ENCODE peak calls at places on chromosomes 11 and 22, in seven cellular contexts. Z is heart left ventricle, B is mucosa of descending colon, T is OCI-LY7, D is HFF-Myc, C is choroid plexus epithelial cell, Y is cardiac muscle cell. E is an unnamed sample.

GRCh38 chr11:43706631-43707030 is 26.1 kb downstream of the HSD17B12 start:
- DNase-seq in B (no peak), Z (no peak), D (no peak), Y (no peak), T (no peak), C (no peak), E (no peak)

GRCh38 chr11:18372187-18372586 is 22.2 kb upstream of the LDHA start:
- DNase-seq in T (no peak), C (no peak), Z (no peak), B (no peak), D (no peak), Y (no peak), E (no peak)

GRCh38 chr11:6482431-6482830 is 1.1 kb downstream of the TIMM10B start:
- DNase-seq in C (no peak), B (no peak), Z (no peak), Y (no peak), T (no peak), D (no peak), E (no peak)

GRCh38 chr11:120715239-120715638 is 203.7 kb downstream of the GRIK4 start:
- DNase-seq in C (peak), B (no peak), Z (no peak), D (no peak), T (peak), Y (peak), E (no peak)

GRCh38 chr11:134584706-134585445 is 172.8 kb upstream of the B3GAT1 start:
- DNase-seq in Y (no peak), Z (peak), T (no peak), C (no peak), B (peak), D (no peak), E (no peak)

GRCh38 chr11:123642435-123642834 is 12.0 kb downstream of the SCN3B start:
- DNase-seq in Z (no peak), T (no peak), D (no peak), C (no peak), B (no peak), Y (no peak), E (no peak)

GRCh38 chr11:36501236-36501635 is 8.8 kb downstream of the TRAF6 start:
- DNase-seq in T (no peak), B (no peak), Z (no peak), D (no peak), Y (peak), C (no peak), E (no peak)

GRCh38 chr11:88535916-88536547 is 198.5 kb upstream of the CTSC start:
- DNase-seq in B (no peak), Y (peak), T (no peak), D (peak), C (peak), Z (no peak), E (peak)

GRCh38 chr11:115939726-115940421 is 435.7 kb upstream of the CADM1 start:
- DNase-seq in Z (no peak), D (no peak), B (no peak), C (no peak), Y (no peak), T (peak), E (no peak)

GRCh38 chr22:31496007-31496734 is at the start of gene SFI1:
- DNase-seq in Z (peak), B (peak), D (peak), T (peak), Y (peak), C (peak), E (peak)

GRCh38 chr22:31497148-31497938 is 1.0 kb downstream of the SFI1 start:
- DNase-seq in B (no peak), C (no peak), D (no peak), Z (no peak), T (peak), Y (no peak), E (no peak)

GRCh38 chr22:31496735-31497146 is 405 bp downstream of the SFI1 start:
- DNase-seq in D (no peak), B (no peak), Z (peak), T (peak), Y (peak), C (no peak), E (no peak)

GRCh38 chr22:31504282-31504681 is 7.9 kb downstream of the SFI1 start:
- DNase-seq in C (peak), T (no peak), Z (no peak), B (no peak), Y (peak), D (no peak), E (no peak)

GRCh38 chr22:31501738-31502137 is 5.4 kb downstream of the SFI1 start:
- DNase-seq in C (no peak), T (no peak), Z (no peak), Y (no peak), B (no peak), D (no peak), E (no peak)
- TF ChIP-seq CTCF in C (no peak), T (no peak), Z (no peak), Y (no peak), B (no peak), D (no peak), E (no peak)

DNA sequence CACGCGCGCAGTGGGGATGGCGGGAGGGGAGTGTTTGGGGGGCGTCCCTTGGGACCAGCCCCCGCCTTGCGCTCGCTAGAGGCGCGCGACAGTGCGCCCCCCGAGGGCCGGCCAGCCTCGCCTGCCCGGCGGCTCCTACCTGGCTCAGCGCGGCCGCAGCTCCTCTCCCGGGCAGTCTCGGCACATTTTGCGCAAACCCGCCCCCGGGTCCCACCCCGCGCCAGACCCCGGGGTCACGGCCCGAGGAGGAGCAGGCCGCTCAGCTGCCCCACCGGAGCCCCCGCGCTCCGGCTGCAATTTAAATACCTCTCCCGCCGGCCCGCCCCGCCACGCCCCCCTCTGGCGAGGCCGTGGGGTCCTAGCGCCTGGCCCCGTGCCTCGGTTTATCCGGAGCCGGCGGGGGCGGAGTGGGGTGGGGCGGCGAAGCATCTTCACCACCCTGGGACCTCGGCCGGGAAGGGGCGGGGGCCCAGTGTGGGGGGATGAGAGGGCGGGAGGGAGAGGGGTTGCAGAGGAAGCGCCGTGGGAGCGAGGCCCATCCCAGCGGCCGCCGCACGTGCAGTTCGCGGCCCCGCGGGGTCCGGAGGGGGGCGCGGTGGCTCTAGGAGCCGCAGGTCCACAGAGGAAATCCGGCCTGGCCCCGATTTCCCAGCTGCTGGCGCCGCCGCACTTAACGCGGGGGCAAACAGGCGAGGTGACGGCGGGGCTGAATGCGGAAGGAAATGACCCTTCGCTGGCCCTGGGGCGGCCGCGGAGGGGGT is at the start of gene LRRC32:
- DNase-seq in C (peak), Y (peak), T (peak), Z (peak), D (no peak), B (peak), E (no peak)
- TF ChIP-seq CTCF in C (no peak), Y (no peak), T (peak), Z (peak), D (no peak), B (no peak), E (no peak)

GRCh38 chr11:5317301-5317700 is 6.8 kb downstream of the OR51B2 start:
- DNase-seq in Y (no peak), D (no peak), T (no peak), B (no peak), Z (no peak), C (peak), E (no peak)
- TF ChIP-seq CTCF in Y (no peak), D (no peak), T (no peak), B (no peak), Z (no peak), C (no peak), E (no peak)

GRCh38 chr11:66467034-66467659 is 442 bp downstream of the PELI3 start:
- DNase-seq in T (no peak), C (peak), Z (no peak), D (no peak), B (no peak), Y (peak), E (peak)
- TF ChIP-seq CTCF in T (peak), C (peak), Z (peak), D (no peak), B (peak), Y (peak), E (peak)

DNA sequence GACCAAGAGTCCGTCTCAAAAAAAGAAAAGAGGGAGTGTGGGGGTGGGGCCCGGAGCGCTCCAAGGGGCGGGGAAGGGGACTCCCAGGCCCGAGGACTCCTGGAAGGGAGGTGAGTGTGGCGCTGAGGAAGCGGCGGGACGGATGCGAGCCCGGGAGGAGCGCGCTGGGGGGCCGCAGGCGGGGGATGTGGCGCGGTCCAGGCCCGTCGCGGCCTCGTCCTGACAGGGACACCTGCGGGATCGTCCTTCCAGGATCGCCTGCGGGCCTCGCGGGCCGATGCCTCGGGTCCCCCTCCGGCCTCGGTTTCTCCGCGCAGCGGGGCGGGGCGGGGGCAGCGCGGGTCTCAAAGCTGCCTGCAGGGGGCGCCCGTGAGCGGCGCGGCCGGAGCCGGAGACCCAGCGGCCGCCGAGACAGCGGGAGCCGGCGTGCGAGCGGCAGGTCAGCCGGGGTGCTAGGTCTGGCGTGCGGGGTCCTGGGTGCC is 3.8 kb upstream of the ADORA2A start:
- DNase-seq in Y (peak), Z (peak), C (peak), B (peak), T (peak), D (no peak), E (peak)
- TF ChIP-seq CTCF in Y (peak), Z (peak), C (peak), B (peak), T (peak), D (peak), E (peak)

GRCh38 chr11:118979434-118979833 is 7.9 kb downstream of the FOXR1 start:
- DNase-seq in D (no peak), Y (no peak), C (no peak), T (no peak), Z (no peak), B (no peak), E (no peak)
- TF ChIP-seq CTCF in D (no peak), Y (no peak), C (peak), T (peak), Z (no peak), B (no peak), E (no peak)

GRCh38 chr11:2150206-2150847 is 10.7 kb downstream of the INS start:
- DNase-seq in T (peak), Y (peak), D (no peak), B (no peak), Z (no peak), C (peak), E (peak)
- TF ChIP-seq CTCF in T (peak), Y (peak), D (peak), B (no peak), Z (peak), C (peak), E (peak)

GRCh38 chr11:105468154-105468553 is 141.7 kb upstream of the GRIA4 start:
- DNase-seq in B (no peak), D (no peak), Y (peak), T (no peak), Z (no peak), C (peak), E (peak)

GRCh38 chr11:105466582-105467228 is 143.2 kb upstream of the GRIA4 start:
- DNase-seq in T (no peak), Y (peak), D (peak), C (peak), B (no peak), Z (no peak), E (peak)

DNA sequence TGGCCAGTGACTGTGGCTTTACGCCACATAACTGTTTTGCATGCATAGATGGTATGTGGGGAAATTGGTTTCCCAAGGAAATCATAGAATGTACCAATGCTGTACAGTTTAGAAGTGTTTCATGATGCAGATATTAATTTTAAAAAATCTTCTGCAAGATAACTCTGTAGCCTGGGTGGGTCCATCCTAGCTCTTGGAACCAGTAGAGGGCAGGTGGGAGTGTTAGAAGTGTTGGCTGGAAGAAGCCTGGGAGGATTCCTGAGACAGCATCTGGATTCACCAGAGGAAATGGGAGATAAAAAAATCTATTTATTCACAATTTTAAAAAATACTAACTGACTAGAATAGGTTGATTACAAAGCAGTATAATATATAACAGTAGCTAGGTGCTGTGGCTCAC is 139.9 kb upstream of the GRIA4 start:
- DNase-seq in Z (no peak), T (no peak), Y (no peak), D (no peak), C (no peak), B (no peak), E (no peak)
- TF ChIP-seq CTCF in Z (no peak), T (no peak), Y (no peak), D (peak), C (no peak), B (no peak), E (no peak)

E was measured in MCF 10A.